ENCODE peak calls at places on chromosomes 16 and 17, in seven cellular contexts. One of them, this sample, is unnamed.

GRCh38 chr17:21213491-21214014 is 408 bp downstream of the TMEM11 start:
- DNase-seq in Peyer's patch: peak; percentile 19
- DNase-seq in stomach: peak; percentile 47
- DNase-seq in A549: no peak
- DNase-seq in GM12892: no peak
- DNase-seq in adrenal gland: peak; percentile 41
- DNase-seq in ovary: no peak
- DNase-seq in this sample: peak; percentile 75

GRCh38 chr16:15451098-15451731 is 16.8 kb downstream of the BMERB1 start:
- DNase-seq in Peyer's patch: no peak
- DNase-seq in stomach: no peak
- DNase-seq in A549: no peak
- DNase-seq in GM12892: no peak
- DNase-seq in adrenal gland: no peak
- DNase-seq in ovary: no peak
- DNase-seq in this sample: no peak

GRCh38 chr16:27189335-27189972 is 13.9 kb upstream of the KDM8 start:
- DNase-seq in Peyer's patch: no peak
- DNase-seq in stomach: peak; percentile 28
- DNase-seq in A549: no peak
- DNase-seq in GM12892: no peak
- DNase-seq in adrenal gland: no peak
- DNase-seq in ovary: no peak
- DNase-seq in this sample: no peak

GRCh38 chr17:42340691-42341127 is 47.5 kb downstream of the STAT3 start:
- DNase-seq in Peyer's patch: no peak
- DNase-seq in stomach: no peak
- DNase-seq in A549: no peak
- DNase-seq in GM12892: no peak
- DNase-seq in adrenal gland: no peak
- DNase-seq in ovary: no peak
- DNase-seq in this sample: no peak

GRCh38 chr17:45248132-45248936 is 13.6 kb downstream of the SPATA32 start:
- DNase-seq in Peyer's patch: peak; percentile 86
- DNase-seq in stomach: peak; percentile 76
- DNase-seq in A549: peak; percentile 62
- DNase-seq in GM12892: peak; percentile 95
- DNase-seq in adrenal gland: peak; percentile 33
- DNase-seq in ovary: peak; percentile 60
- DNase-seq in this sample: no peak

GRCh38 chr17:41563607-41564006 is 8.3 kb downstream of the KRT9 start:
- DNase-seq in Peyer's patch: no peak
- DNase-seq in stomach: no peak
- DNase-seq in A549: no peak
- DNase-seq in GM12892: no peak
- DNase-seq in adrenal gland: no peak
- DNase-seq in ovary: no peak
- DNase-seq in this sample: no peak

GRCh38 chr17:31646642-31647041 is 212.4 kb downstream of the COPRS start:
- DNase-seq in Peyer's patch: no peak
- DNase-seq in stomach: no peak
- DNase-seq in A549: no peak
- DNase-seq in GM12892: no peak
- DNase-seq in adrenal gland: no peak
- DNase-seq in ovary: no peak
- DNase-seq in this sample: no peak

GRCh38 chr17:77474292-77474988 is 333.7 kb downstream of the SEC14L1 start:
- DNase-seq in Peyer's patch: no peak
- DNase-seq in stomach: no peak
- DNase-seq in A549: no peak
- DNase-seq in GM12892: no peak
- DNase-seq in adrenal gland: no peak
- DNase-seq in ovary: peak; percentile 76
- DNase-seq in this sample: no peak

GRCh38 chr16:81688182-81688581 is 90.9 kb upstream of the PLCG2 start:
- DNase-seq in Peyer's patch: no peak
- DNase-seq in stomach: no peak
- DNase-seq in A549: no peak
- DNase-seq in GM12892: no peak
- DNase-seq in adrenal gland: no peak
- DNase-seq in ovary: no peak
- DNase-seq in this sample: no peak

GRCh38 chr16:51648521-51648920 is 497.5 kb upstream of the SALL1 start:
- DNase-seq in Peyer's patch: no peak
- DNase-seq in stomach: no peak
- DNase-seq in A549: no peak
- DNase-seq in GM12892: no peak
- DNase-seq in adrenal gland: no peak
- DNase-seq in ovary: no peak
- DNase-seq in this sample: no peak

GRCh38 chr17:66056148-66056547 is 135.8 kb downstream of the CEP112 start:
- DNase-seq in Peyer's patch: no peak
- DNase-seq in stomach: no peak
- DNase-seq in A549: no peak
- DNase-seq in GM12892: no peak
- DNase-seq in adrenal gland: no peak
- DNase-seq in ovary: no peak
- DNase-seq in this sample: no peak

GRCh38 chr16:180101-180920 is at the start of gene HBQ1:
- DNase-seq in Peyer's patch: no peak
- DNase-seq in stomach: no peak
- DNase-seq in A549: peak; percentile 51
- DNase-seq in GM12892: no peak
- DNase-seq in adrenal gland: no peak
- DNase-seq in ovary: peak; percentile 65
- DNase-seq in this sample: peak; percentile 88

GRCh38 chr16:89842471-89843408 is 14.5 kb downstream of the SPIRE2 start:
- DNase-seq in Peyer's patch: no peak
- DNase-seq in stomach: no peak
- DNase-seq in A549: no peak
- DNase-seq in GM12892: no peak
- DNase-seq in adrenal gland: no peak
- DNase-seq in ovary: no peak
- DNase-seq in this sample: no peak

GRCh38 chr17:39628655-39629493 is 2.1 kb downstream of the PPP1R1B start:
- DNase-seq in Peyer's patch: no peak
- DNase-seq in stomach: peak; percentile 49
- DNase-seq in A549: no peak
- DNase-seq in GM12892: no peak
- DNase-seq in adrenal gland: no peak
- DNase-seq in ovary: no peak
- DNase-seq in this sample: no peak

GRCh38 chr17:66301864-66302741 is at the start of gene PRKCA:
- DNase-seq in Peyer's patch: peak; percentile 59
- DNase-seq in stomach: peak; percentile 81
- DNase-seq in A549: peak; percentile 83
- DNase-seq in GM12892: peak; percentile 38
- DNase-seq in adrenal gland: peak; percentile 74
- DNase-seq in ovary: peak; percentile 89
- DNase-seq in this sample: peak; percentile 87

GRCh38 chr17:81871387-81872120 is 417 bp upstream of the ARHGDIA start:
- DNase-seq in Peyer's patch: peak; percentile 92
- DNase-seq in stomach: peak; percentile 96
- DNase-seq in A549: peak; percentile 95
- DNase-seq in GM12892: peak; percentile 99
- DNase-seq in adrenal gland: peak; percentile 96
- DNase-seq in ovary: peak; percentile 95
- DNase-seq in this sample: peak; percentile 97

GRCh38 chr17:50470451-50470850 is 1.8 kb upstream of the CHAD start:
- DNase-seq in Peyer's patch: no peak
- DNase-seq in stomach: no peak
- DNase-seq in A549: no peak
- DNase-seq in GM12892: no peak
- DNase-seq in adrenal gland: peak; percentile 58
- DNase-seq in ovary: no peak
- DNase-seq in this sample: no peak

GRCh38 chr16:8168016-8168415 is 422.3 kb downstream of the TMEM114 start:
- DNase-seq in Peyer's patch: no peak
- DNase-seq in stomach: no peak
- DNase-seq in A549: no peak
- DNase-seq in GM12892: no peak
- DNase-seq in adrenal gland: no peak
- DNase-seq in ovary: no peak
- DNase-seq in this sample: no peak

GRCh38 chr16:79607587-79607986 is 7.0 kb upstream of the MAF start:
- DNase-seq in Peyer's patch: no peak
- DNase-seq in stomach: no peak
- DNase-seq in A549: peak; percentile 21
- DNase-seq in GM12892: no peak
- DNase-seq in adrenal gland: peak; percentile 44
- DNase-seq in ovary: no peak
- DNase-seq in this sample: no peak

GRCh38 chr17:38881600-38882191 is 11.8 kb downstream of the LASP1 start:
- DNase-seq in Peyer's patch: no peak
- DNase-seq in stomach: peak; percentile 52
- DNase-seq in A549: peak; percentile 58
- DNase-seq in GM12892: no peak
- DNase-seq in adrenal gland: peak; percentile 43
- DNase-seq in ovary: peak; percentile 90
- DNase-seq in this sample: peak; percentile 95

GRCh38 chr16:65644821-65645220 is 523.0 kb upstream of the CDH11 start:
- DNase-seq in Peyer's patch: no peak
- DNase-seq in stomach: no peak
- DNase-seq in A549: no peak
- DNase-seq in GM12892: no peak
- DNase-seq in adrenal gland: no peak
- DNase-seq in ovary: no peak
- DNase-seq in this sample: no peak

GRCh38 chr17:62644487-62645173 is 17.2 kb downstream of the MRC2 start:
- DNase-seq in Peyer's patch: no peak
- DNase-seq in stomach: no peak
- DNase-seq in A549: peak; percentile 44
- DNase-seq in GM12892: no peak
- DNase-seq in adrenal gland: no peak
- DNase-seq in ovary: peak; percentile 38
- DNase-seq in this sample: no peak

GRCh38 chr17:47978324-47978723 is 7.4 kb downstream of the CDK5RAP3 start:
- DNase-seq in Peyer's patch: peak; percentile 55
- DNase-seq in stomach: peak; percentile 61
- DNase-seq in A549: peak; percentile 63
- DNase-seq in GM12892: peak; percentile 78
- DNase-seq in adrenal gland: peak; percentile 40
- DNase-seq in ovary: peak; percentile 61
- DNase-seq in this sample: peak; percentile 60

GRCh38 chr16:77431131-77431670 is 3.6 kb downstream of the ADAMTS18 start:
- DNase-seq in Peyer's patch: no peak
- DNase-seq in stomach: no peak
- DNase-seq in A549: no peak
- DNase-seq in GM12892: no peak
- DNase-seq in adrenal gland: no peak
- DNase-seq in ovary: no peak
- DNase-seq in this sample: no peak

GRCh38 chr17:36198831-36199465 is 2.4 kb upstream of the CCL3L1 start:
- DNase-seq in Peyer's patch: no peak
- DNase-seq in stomach: no peak
- DNase-seq in A549: no peak
- DNase-seq in GM12892: no peak
- DNase-seq in adrenal gland: no peak
- DNase-seq in ovary: no peak
- DNase-seq in this sample: no peak

GRCh38 chr16:10745856-10746255 is 2.2 kb downstream of the NUBP1 start:
- DNase-seq in Peyer's patch: no peak
- DNase-seq in stomach: no peak
- DNase-seq in A549: no peak
- DNase-seq in GM12892: no peak
- DNase-seq in adrenal gland: no peak
- DNase-seq in ovary: peak; percentile 5
- DNase-seq in this sample: no peak

GRCh38 chr17:17823433-17824118 is 13.2 kb downstream of the SREBF1 start:
- DNase-seq in Peyer's patch: peak; percentile 79
- DNase-seq in stomach: peak; percentile 89
- DNase-seq in A549: peak; percentile 90
- DNase-seq in GM12892: peak; percentile 100
- DNase-seq in adrenal gland: peak; percentile 91
- DNase-seq in ovary: peak; percentile 90
- DNase-seq in this sample: peak; percentile 94
- TF ChIP-seq POLR2A in Peyer's patch: peak; percentile 66
- TF ChIP-seq POLR2A in stomach: no peak
- TF ChIP-seq POLR2A in A549: no peak
- TF ChIP-seq POLR2A in GM12892: peak; percentile 35
- TF ChIP-seq POLR2A in adrenal gland: peak; percentile 89
- TF ChIP-seq POLR2A in ovary: no peak
- TF ChIP-seq POLR2A in this sample: peak; percentile 75

GRCh38 chr16:4293822-4294457 is 21.1 kb upstream of the TFAP4 start:
- DNase-seq in Peyer's patch: no peak
- DNase-seq in stomach: peak; percentile 58
- DNase-seq in A549: peak; percentile 70
- DNase-seq in GM12892: no peak
- DNase-seq in adrenal gland: peak; percentile 77
- DNase-seq in ovary: peak; percentile 73
- DNase-seq in this sample: no peak
- TF ChIP-seq POLR2A in Peyer's patch: no peak
- TF ChIP-seq POLR2A in stomach: no peak
- TF ChIP-seq POLR2A in A549: no peak
- TF ChIP-seq POLR2A in GM12892: no peak
- TF ChIP-seq POLR2A in adrenal gland: peak; percentile 33
- TF ChIP-seq POLR2A in ovary: no peak
- TF ChIP-seq POLR2A in this sample: no peak

GRCh38 chr17:58338907-58339774 is 10.5 kb upstream of the TSPOAP1 start:
- DNase-seq in Peyer's patch: peak; percentile 86
- DNase-seq in stomach: no peak
- DNase-seq in A549: no peak
- DNase-seq in GM12892: peak; percentile 54
- DNase-seq in adrenal gland: peak; percentile 46
- DNase-seq in ovary: peak; percentile 28
- DNase-seq in this sample: peak; percentile 81
- TF ChIP-seq POLR2A in Peyer's patch: no peak
- TF ChIP-seq POLR2A in stomach: no peak
- TF ChIP-seq POLR2A in A549: no peak
- TF ChIP-seq POLR2A in GM12892: peak; percentile 96
- TF ChIP-seq POLR2A in adrenal gland: peak; percentile 21
- TF ChIP-seq POLR2A in ovary: no peak
- TF ChIP-seq POLR2A in this sample: peak; percentile 82

GRCh38 chr16:71883193-71883848 is 661 bp downstream of the ZNF821 start:
- DNase-seq in Peyer's patch: peak; percentile 74
- DNase-seq in stomach: no peak
- DNase-seq in A549: peak; percentile 31
- DNase-seq in GM12892: peak; percentile 39
- DNase-seq in adrenal gland: peak; percentile 42
- DNase-seq in ovary: peak; percentile 69
- DNase-seq in this sample: peak; percentile 37
- TF ChIP-seq POLR2A in Peyer's patch: no peak
- TF ChIP-seq POLR2A in stomach: no peak
- TF ChIP-seq POLR2A in A549: no peak
- TF ChIP-seq POLR2A in GM12892: no peak
- TF ChIP-seq POLR2A in adrenal gland: no peak
- TF ChIP-seq POLR2A in ovary: no peak
- TF ChIP-seq POLR2A in this sample: no peak

GRCh38 chr17:18970582-18971480 is 18.9 kb downstream of the SLC5A10 start:
- DNase-seq in Peyer's patch: no peak
- DNase-seq in stomach: no peak
- DNase-seq in A549: peak; percentile 38
- DNase-seq in GM12892: no peak
- DNase-seq in adrenal gland: no peak
- DNase-seq in ovary: no peak
- DNase-seq in this sample: no peak
- TF ChIP-seq POLR2A in Peyer's patch: no peak
- TF ChIP-seq POLR2A in stomach: no peak
- TF ChIP-seq POLR2A in A549: no peak
- TF ChIP-seq POLR2A in GM12892: no peak
- TF ChIP-seq POLR2A in adrenal gland: no peak
- TF ChIP-seq POLR2A in ovary: no peak
- TF ChIP-seq POLR2A in this sample: no peak

GRCh38 chr17:75762513-75763268 is 2.3 kb downstream of the GALK1 start:
- DNase-seq in Peyer's patch: no peak
- DNase-seq in stomach: no peak
- DNase-seq in A549: no peak
- DNase-seq in GM12892: no peak
- DNase-seq in adrenal gland: no peak
- DNase-seq in ovary: no peak
- DNase-seq in this sample: no peak
- TF ChIP-seq POLR2A in Peyer's patch: no peak
- TF ChIP-seq POLR2A in stomach: no peak
- TF ChIP-seq POLR2A in A549: peak; percentile 15
- TF ChIP-seq POLR2A in GM12892: no peak
- TF ChIP-seq POLR2A in adrenal gland: no peak
- TF ChIP-seq POLR2A in ovary: no peak
- TF ChIP-seq POLR2A in this sample: no peak

This sample was measured in erythroblast.